ENCODE peak calls at places on chromosomes 12 and 14, in seven cellular contexts. H, G, M, E, P, B and L are unnamed samples. For H3K9me3, the result is how much of the 10 kb centered on the place peaks cover.

GRCh38 chr14:84814391-84814790 is 715.6 kb upstream of the FLRT2 start:
- DNase-seq in H (no peak), G (no peak), M (no peak), E (no peak), P (no peak), B (no peak), L (no peak)

GRCh38 chr14:92987148-92987570 is 64.2 kb downstream of the CHGA start:
- DNase-seq in H (no peak), G (peak), M (no peak), E (no peak), P (no peak), B (no peak), L (no peak)

GRCh38 chr14:89427426-89428162 is 10.6 kb upstream of the FOXN3 start:
- DNase-seq in H (no peak), G (no peak), M (no peak), E (no peak), P (no peak), B (no peak), L (no peak)

GRCh38 chr12:3252416-3252815 is 175.2 kb downstream of the TSPAN9 start:
- DNase-seq in H (no peak), G (peak), M (peak), E (no peak), P (peak), B (peak), L (no peak)

GRCh38 chr12:59067068-59067467 is 146.8 kb upstream of the LRIG3 start:
- DNase-seq in H (peak), G (no peak), M (peak), E (no peak), P (no peak), B (no peak), L (peak)

GRCh38 chr12:56636675-56637540 is 6.8 kb upstream of the BAZ2A start:
- DNase-seq in H (peak), G (peak), M (peak), E (peak), P (peak), B (peak), L (peak)

GRCh38 chr12:121801601-121802484 is 2.0 kb upstream of the SETD1B start:
- DNase-seq in H (peak), G (no peak), M (peak), E (no peak), P (no peak), B (no peak), L (no peak)

GRCh38 chr12:34395056-34396005 is 373.0 kb downstream of the ALG10 start:
- DNase-seq in H (no peak), G (peak), M (no peak), E (no peak), P (peak), B (peak), L (no peak)

GRCh38 chr14:68546839-68547238 is 246.0 kb downstream of the ZFP36L1 start:
- DNase-seq in H (no peak), G (peak), M (peak), E (peak), P (no peak), B (no peak), L (no peak)

GRCh38 chr14:85731198-85731597 is 201.3 kb downstream of the FLRT2 start:
- DNase-seq in H (no peak), G (no peak), M (peak), E (no peak), P (no peak), B (no peak), L (no peak)

GRCh38 chr14:22614240-22614799 is 16.2 kb downstream of the ABHD4 start:
- DNase-seq in H (peak), G (no peak), M (peak), E (peak), P (no peak), B (peak), L (no peak)

GRCh38 chr14:72844528-72844927 is 49.4 kb downstream of the DPF3 start:
- DNase-seq in H (no peak), G (no peak), M (no peak), E (no peak), P (no peak), B (no peak), L (no peak)

GRCh38 chr12:50222275-50222783 is 55.2 kb upstream of the CERS5 start:
- DNase-seq in H (no peak), G (no peak), M (peak), E (peak), P (no peak), B (peak), L (peak)

GRCh38 chr12:3587402-3588013 is 96.5 kb downstream of the PRMT8 start:
- DNase-seq in H (no peak), G (no peak), M (no peak), E (no peak), P (no peak), B (no peak), L (no peak)

GRCh38 chr12:57101892-57102695 is 9.1 kb downstream of the STAT6 start:
- DNase-seq in H (no peak), G (no peak), M (no peak), E (no peak), P (no peak), B (peak), L (no peak)

GRCh38 chr12:46659844-46660243 is 166.0 kb downstream of the SLC38A4 start:
- DNase-seq in H (no peak), G (no peak), M (no peak), E (no peak), P (no peak), B (no peak), L (no peak)

GRCh38 chr12:121465921-121466799 is 66.2 kb downstream of the RNF34 start:
- DNase-seq in H (no peak), G (peak), M (peak), E (no peak), P (no peak), B (no peak), L (peak)

GRCh38 chr12:69982081-69982480 is 157.1 kb downstream of the MYRFL start:
- DNase-seq in H (no peak), G (no peak), M (peak), E (no peak), P (no peak), B (no peak), L (no peak)

GRCh38 chr12:50088577-50089335 is 3.6 kb downstream of the SMARCD1 start:
- DNase-seq in H (peak), G (no peak), M (peak), E (peak), P (no peak), B (no peak), L (peak)

GRCh38 chr14:94051779-94052178 is 25.6 kb downstream of the OTUB2 start:
- DNase-seq in H (no peak), G (no peak), M (no peak), E (no peak), P (no peak), B (peak), L (no peak)

GRCh38 chr12:67540920-67541624 is 107.5 kb upstream of the DYRK2 start:
- DNase-seq in H (peak), G (no peak), M (peak), E (no peak), P (no peak), B (no peak), L (no peak)

GRCh38 chr12:123801573-123802178 is 39.6 kb downstream of the DNAH10 start:
- DNase-seq in H (peak), G (no peak), M (peak), E (no peak), P (no peak), B (no peak), L (no peak)

GRCh38 chr14:74702293-74702692 is 10.6 kb downstream of the AREL1 start:
- DNase-seq in H (no peak), G (no peak), M (no peak), E (no peak), P (no peak), B (no peak), L (no peak)

GRCh38 chr14:74704656-74705055 is 8.2 kb downstream of the AREL1 start:
- DNase-seq in H (no peak), G (no peak), M (no peak), E (no peak), P (no peak), B (no peak), L (no peak)

GRCh38 chr14:74703043-74703442 is 9.8 kb downstream of the AREL1 start:
- DNase-seq in H (no peak), G (no peak), M (no peak), E (no peak), P (no peak), B (no peak), L (no peak)

GRCh38 chr14:74706101-74706500 is 6.8 kb downstream of the AREL1 start:
- DNase-seq in H (no peak), G (no peak), M (peak), E (no peak), P (no peak), B (no peak), L (no peak)

GRCh38 chr14:74705607-74706006 is 7.3 kb downstream of the AREL1 start:
- DNase-seq in H (no peak), G (no peak), M (no peak), E (no peak), P (no peak), B (no peak), L (no peak)
- H3K4me3 ChIP-seq in H (no peak), G (no peak), M (no peak), E (no peak), P (no peak), B (no peak), L (no peak)

DNA sequence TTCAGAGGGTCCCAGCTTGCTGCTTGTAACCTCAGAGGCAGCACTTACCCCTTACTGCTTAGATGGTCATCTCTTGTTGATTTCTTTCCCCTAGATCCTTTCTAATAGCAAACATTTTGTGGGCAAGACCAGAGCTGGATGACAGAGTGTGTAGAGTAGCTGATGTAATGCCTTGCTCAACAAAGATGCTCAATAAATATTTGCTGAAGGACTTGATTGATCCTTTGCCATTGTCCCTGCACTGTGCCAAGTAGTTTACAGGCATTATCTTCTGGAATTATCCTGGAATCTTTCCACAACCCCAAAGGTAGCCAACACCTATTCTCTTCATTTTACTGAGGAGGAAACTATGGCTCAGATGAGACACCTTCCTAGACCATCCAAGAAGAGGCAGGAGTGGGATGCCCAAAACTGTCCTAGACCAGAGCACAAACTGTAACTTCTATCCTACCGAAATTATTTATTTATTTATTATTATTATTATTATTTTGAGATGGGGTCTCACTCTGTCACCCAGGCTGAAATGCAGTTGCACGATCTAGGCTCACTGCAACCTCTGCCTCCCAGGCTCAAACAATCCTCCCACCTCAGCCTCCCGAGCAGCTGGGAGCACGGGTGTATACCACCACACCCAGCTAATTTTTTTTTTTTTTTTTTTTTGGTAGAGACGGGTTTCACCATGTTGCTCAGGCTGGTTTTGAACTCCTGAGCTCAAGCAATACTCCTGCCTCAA is 1.4 kb downstream of the MMAB start:
- DNase-seq in H (no peak), G (no peak), M (no peak), E (no peak), P (peak), B (no peak), L (no peak)
- H3K27ac ChIP-seq in H (no peak), G (no peak), M (no peak), E (no peak), P (no peak), B (no peak), L (no peak)

DNA sequence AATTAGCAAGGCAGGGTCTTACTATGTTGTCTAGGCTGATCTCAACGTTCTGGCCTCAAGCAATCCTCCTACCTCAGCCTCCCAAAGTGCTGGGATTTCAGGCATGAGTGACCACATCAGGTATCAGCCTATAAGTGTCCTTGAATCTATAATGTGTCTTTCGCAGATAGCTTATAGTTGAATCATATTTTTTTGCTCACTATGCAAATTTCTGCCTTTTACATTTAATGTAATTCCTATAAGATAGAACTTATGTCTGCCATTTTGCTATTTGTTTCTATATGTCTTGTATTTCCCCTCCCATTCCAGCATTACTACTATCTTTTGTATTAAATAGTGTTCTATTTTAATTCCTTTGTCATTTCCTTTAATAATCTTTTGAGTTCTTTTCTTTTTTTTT is 10.5 kb upstream of the ATF7 start:
- DNase-seq in H (no peak), G (no peak), M (no peak), E (no peak), P (no peak), B (no peak), L (no peak)
- H3K9me3 ChIP-seq in H (under half), G (under half), M (under half), E (under half), P (under half), B (under half), L (under half)

DNA sequence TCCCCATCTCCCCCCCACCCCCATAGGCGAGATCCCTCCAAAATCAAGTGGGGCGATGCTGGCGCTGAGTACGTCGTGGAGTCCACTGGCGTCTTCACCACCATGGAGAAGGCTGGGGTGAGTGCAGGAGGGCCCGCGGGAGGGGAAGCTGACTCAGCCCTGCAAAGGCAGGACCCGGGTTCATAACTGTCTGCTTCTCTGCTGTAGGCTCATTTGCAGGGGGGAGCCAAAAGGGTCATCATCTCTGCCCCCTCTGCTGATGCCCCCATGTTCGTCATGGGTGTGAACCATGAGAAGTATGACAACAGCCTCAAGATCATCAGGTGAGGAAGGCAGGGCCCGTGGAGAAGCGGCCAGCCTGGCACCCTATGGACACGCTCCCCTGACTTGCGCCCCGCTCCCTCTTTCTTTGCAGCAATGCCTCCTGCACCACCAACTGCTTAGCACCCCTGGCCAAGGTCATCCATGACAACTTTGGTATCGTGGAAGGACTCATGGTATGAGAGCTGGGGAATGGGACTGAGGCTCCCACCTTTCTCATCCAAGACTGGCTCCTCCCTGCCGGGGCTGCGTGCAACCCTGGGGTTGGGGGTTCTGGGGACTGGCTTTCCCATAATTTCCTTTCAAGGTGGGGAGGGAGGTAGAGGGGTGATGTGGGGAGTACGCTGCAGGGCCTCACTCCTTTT is 2.7 kb downstream of the GAPDH start:
- DNase-seq in H (no peak), G (no peak), M (peak), E (no peak), P (no peak), B (peak), L (no peak)
- H3K4me3 ChIP-seq in H (no peak), G (peak), M (peak), E (peak), P (no peak), B (no peak), L (no peak)

DNA sequence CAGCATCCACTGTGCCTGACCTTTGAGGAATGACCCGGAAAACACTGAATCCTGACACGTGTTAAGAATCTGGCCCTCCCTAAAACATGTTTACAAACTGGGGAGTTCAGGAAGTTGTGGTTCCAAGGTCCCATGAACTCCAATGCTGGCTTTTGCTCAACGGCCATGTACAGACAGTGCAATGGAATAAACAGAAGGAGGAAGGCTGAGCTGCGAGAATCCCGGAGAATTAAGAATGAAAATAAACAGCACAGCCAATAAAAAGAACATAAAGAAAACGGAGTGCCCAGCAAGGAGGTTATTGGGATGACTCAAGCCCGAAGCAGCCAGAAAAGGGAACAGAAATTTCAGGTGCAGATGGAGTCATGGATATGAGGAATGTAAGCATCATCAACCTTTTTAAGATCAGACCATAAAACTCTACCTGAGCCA is 32.3 kb downstream of the BCL11B start:
- DNase-seq in H (no peak), G (no peak), M (no peak), E (no peak), P (no peak), B (no peak), L (no peak)
- H3K27ac ChIP-seq in H (no peak), G (no peak), M (no peak), E (no peak), P (no peak), B (no peak), L (no peak)

GRCh38 chr14:27739657-27740156 is 1026.9 kb upstream of the FOXG1 start:
- DNase-seq in H (no peak), G (no peak), M (no peak), E (no peak), P (no peak), B (no peak), L (no peak)
- H3K9me3 ChIP-seq in H (under half), G (under half), M (under half), E (under half), P (under half), B (under half), L (under half)

GRCh38 chr12:108567388-108567787 is 5.0 kb downstream of the ISCU start:
- DNase-seq in H (no peak), G (no peak), M (no peak), E (no peak), P (no peak), B (peak), L (no peak)
- H3K4me3 ChIP-seq in H (no peak), G (no peak), M (no peak), E (no peak), P (no peak), B (no peak), L (no peak)

DNA sequence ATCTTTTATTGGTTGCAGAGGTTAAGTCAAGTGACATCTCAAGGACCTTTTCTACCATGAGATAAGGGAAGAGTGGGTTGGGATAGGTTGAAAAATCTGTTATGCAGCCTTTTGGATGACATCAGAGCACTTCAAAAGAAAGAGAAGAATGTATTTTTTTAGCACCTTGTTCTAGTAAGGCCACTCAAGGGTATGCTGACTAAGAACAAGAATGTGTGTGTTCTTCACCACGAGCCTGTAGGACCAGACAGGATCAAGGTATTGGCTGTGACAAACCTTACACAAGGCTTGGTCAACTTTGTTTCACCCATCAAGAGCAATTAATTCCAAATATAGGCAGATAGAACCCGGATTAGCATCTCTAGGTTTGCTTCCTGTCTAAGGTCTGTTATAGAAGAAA is 142.5 kb downstream of the SAMD4A start:
- DNase-seq in H (no peak), G (no peak), M (peak), E (no peak), P (no peak), B (no peak), L (no peak)
- H3K27ac ChIP-seq in H (no peak), G (peak), M (no peak), E (no peak), P (peak), B (peak), L (no peak)

DNA sequence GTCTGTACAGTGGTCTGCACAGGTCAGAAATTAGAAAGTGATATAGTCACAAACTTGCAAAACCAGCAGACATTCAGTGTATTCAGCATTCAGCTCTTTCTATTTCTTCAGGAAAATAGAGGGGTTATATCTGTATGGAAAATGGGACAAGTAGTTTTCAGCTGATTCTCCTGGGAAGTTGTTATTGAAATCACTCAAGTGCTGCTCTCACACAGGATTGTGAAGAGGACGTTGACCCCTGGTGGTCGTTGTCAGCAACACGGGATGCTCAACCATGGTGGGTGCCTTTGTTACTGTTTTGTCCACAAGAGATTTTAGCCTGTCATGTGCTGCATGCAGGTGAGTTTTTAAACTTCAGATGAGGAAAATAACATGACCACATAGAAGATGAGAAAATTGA is 981.8 kb downstream of the TMEM121 start:
- DNase-seq in H (no peak), G (no peak), M (no peak), E (no peak), P (no peak), B (no peak), L (no peak)
- H3K9me3 ChIP-seq in H (under half), G (under half), M (under half), E (under half), P (under half), B (under half), L (under half)

GRCh38 chr12:2068638-2069037 is 15.9 kb downstream of the CACNA1C start:
- DNase-seq in H (no peak), G (no peak), M (no peak), E (no peak), P (no peak), B (no peak), L (no peak)
- H3K4me3 ChIP-seq in H (no peak), G (no peak), M (no peak), E (no peak), P (no peak), B (no peak), L (no peak)